ENCODE peak calls at places on chromosome 6, in seven cellular contexts. W is glutamatergic neuron; Z is NAMALWA; X is NCI-H146; L is fibroblast of the conjunctiva; Y is lung microvascular endothelial cell; K is activated naive CD8-positive, alpha-beta T cell treated with anti-CD3 and anti-CD28 coated beads, Interleukin-2, amount 10 ng/mL, durations not matched to agents 7 days and 5 days. D is an unnamed sample.

GRCh38 chr6:104789770-104790190 is 69.9 kb downstream of the HACE1 start:
- DNase-seq in K (no peak), Z (peak), Y (peak), W (no peak), X (peak), L (peak), D (no peak)

GRCh38 chr6:47631248-47632196 is 66.9 kb upstream of the ADGRF4 start:
- DNase-seq in W (no peak), K (peak), L (no peak), X (peak), Z (peak), Y (peak), D (no peak)

GRCh38 chr6:97240222-97240621 is 42.8 kb downstream of the MMS22L start:
- DNase-seq in X (no peak), Y (peak), Z (no peak), W (no peak), K (no peak), L (no peak), D (no peak)

GRCh38 chr6:4074478-4075235 is 4.3 kb downstream of the FAM217A start:
- DNase-seq in X (peak), Z (no peak), L (no peak), Y (no peak), K (no peak), W (no peak), D (no peak)

GRCh38 chr6:158316022-158316421 is 3.8 kb downstream of the TULP4 start:
- DNase-seq in L (no peak), Z (no peak), Y (peak), K (no peak), X (no peak), W (no peak), D (no peak)

GRCh38 chr6:167047554-167047953 is 48.4 kb downstream of the CEP43 start:
- DNase-seq in K (peak), W (no peak), L (no peak), X (no peak), Z (peak), Y (no peak), D (no peak)

GRCh38 chr6:143961868-143962643 is 46.0 kb downstream of the PLAGL1 start:
- DNase-seq in K (no peak), L (no peak), Y (no peak), X (no peak), Z (no peak), W (no peak), D (no peak)

GRCh38 chr6:54892831-54893230 is 46.3 kb downstream of the FAM83B start:
- DNase-seq in L (peak), Z (no peak), K (no peak), Y (no peak), X (no peak), W (no peak), D (no peak)

GRCh38 chr6:74631558-74631957 is 574.3 kb downstream of the COL12A1 start:
- DNase-seq in Y (no peak), W (no peak), X (no peak), K (no peak), Z (no peak), L (no peak), D (no peak)

GRCh38 chr6:3061501-3061941 is 6.8 kb upstream of the RIPK1 start:
- DNase-seq in L (no peak), X (no peak), Z (no peak), Y (no peak), K (no peak), W (no peak), D (no peak)

GRCh38 chr6:14703586-14703985 is 542.3 kb upstream of the JARID2 start:
- DNase-seq in Y (no peak), W (no peak), X (no peak), L (no peak), K (no peak), Z (no peak), D (no peak)

GRCh38 chr6:16257999-16258708 is 19.8 kb downstream of the GMPR start:
- DNase-seq in W (no peak), X (no peak), K (no peak), Y (no peak), L (no peak), Z (no peak), D (no peak)

GRCh38 chr6:35435075-35435837 is 16.9 kb upstream of the FANCE start:
- DNase-seq in X (no peak), W (no peak), Z (no peak), K (no peak), Y (no peak), L (no peak), D (no peak)

GRCh38 chr6:32843321-32843978 is 397 bp downstream of the PSMB8 start:
- DNase-seq in Y (peak), X (no peak), Z (peak), L (no peak), K (no peak), W (peak), D (no peak)

GRCh38 chr6:33073431-33073871 is at the start of gene HLA-DPA1:
- DNase-seq in W (no peak), Y (peak), Z (peak), L (no peak), K (no peak), X (no peak), D (no peak)

GRCh38 chr6:89021629-89022028 is 58.2 kb upstream of the RNGTT start:
- DNase-seq in Y (no peak), L (no peak), W (no peak), Z (no peak), X (no peak), K (no peak), D (no peak)

GRCh38 chr6:55802259-55802658 is 73.1 kb downstream of the BMP5 start:
- DNase-seq in Y (no peak), Z (no peak), X (no peak), W (no peak), K (no peak), L (no peak), D (no peak)

GRCh38 chr6:346389-347030 is 45.0 kb upstream of the IRF4 start:
- DNase-seq in Z (no peak), W (no peak), X (no peak), Y (no peak), L (peak), K (no peak), D (no peak)

GRCh38 chr6:30591008-30591407 is 19.8 kb downstream of the ABCF1 start:
- DNase-seq in Y (no peak), X (no peak), L (no peak), W (no peak), K (no peak), Z (no peak), D (no peak)

GRCh38 chr6:44497807-44498206 is 110.3 kb downstream of the CDC5L start:
- DNase-seq in Y (no peak), Z (no peak), X (no peak), W (no peak), L (no peak), K (no peak), D (no peak)

GRCh38 chr6:88588938-88589337 is 374.5 kb downstream of the RNGTT start:
- DNase-seq in L (no peak), X (no peak), Y (no peak), W (no peak), K (no peak), Z (no peak), D (no peak)

GRCh38 chr6:32862725-32863124 is 8.7 kb downstream of the PSMB9 start:
- DNase-seq in Y (no peak), L (no peak), W (no peak), X (no peak), K (no peak), Z (no peak), D (no peak)